ENCODE peak calls at places on chromosomes 16 and 17, in seven cellular contexts. Y is fibroblast of lung; V is CD8-positive, alpha-beta T cell; N is body of pancreas; D is vagina; O is heart left ventricle; U is neuronal stem cell. T is an unnamed sample.
A peak's percentile ranks its signal among the peaks of the same experiment; 100 is the strongest.

GRCh38 chr17:17748179-17748578 is 66.9 kb downstream of the RAI1 start:
- DNase-seq in Y (no peak), O (no peak), N (no peak), D (no peak), V (no peak), U (no peak), T (no peak)

GRCh38 chr17:57424777-57425188 is 168.5 kb downstream of the MSI2 start:
- DNase-seq in D (no peak), O (no peak), V (no peak), U (no peak), N (no peak), Y (no peak), T (peak; percentile 41)

GRCh38 chr17:5846001-5846400 is 224.2 kb upstream of the WSCD1 start:
- DNase-seq in D (no peak), Y (no peak), V (no peak), O (no peak), N (no peak), U (no peak), T (no peak)

GRCh38 chr17:47906443-47906842 is 10.4 kb downstream of the SP2 start:
- DNase-seq in V (no peak), N (no peak), U (no peak), O (no peak), D (no peak), Y (no peak), T (no peak)

GRCh38 chr17:73644145-73645049 is at the start of gene SDK2:
- DNase-seq in Y (no peak), V (peak; percentile 59), O (no peak), N (no peak), U (peak; percentile 33), D (peak; percentile 7), T (peak; percentile 69)

GRCh38 chr16:20409398-20410152 is at the start of gene ACSM5:
- DNase-seq in Y (no peak), U (no peak), N (peak; percentile 72), O (peak; percentile 88), V (no peak), D (no peak), T (peak; percentile 15)

GRCh38 chr16:51813609-51814008 is 662.5 kb upstream of the SALL1 start:
- DNase-seq in D (no peak), N (no peak), U (no peak), O (no peak), Y (no peak), V (no peak), T (no peak)

GRCh38 chr16:24253192-24253591 is 2.9 kb upstream of the CACNG3 start:
- DNase-seq in O (peak; percentile 19), U (peak; percentile 51), Y (peak; percentile 40), D (no peak), V (peak; percentile 59), N (peak; percentile 22), T (peak; percentile 78)

GRCh38 chr16:49860593-49860992 is 4.7 kb upstream of the ZNF423 start:
- DNase-seq in O (no peak), D (no peak), U (no peak), Y (no peak), V (no peak), N (no peak), T (no peak)

GRCh38 chr16:70630960-70631745 is 15.2 kb upstream of the IL34 start:
- DNase-seq in O (no peak), N (no peak), V (no peak), Y (peak; percentile 60), U (no peak), D (no peak), T (no peak)

GRCh38 chr17:62916684-62917571 is 49.1 kb upstream of the TANC2 start:
- DNase-seq in U (no peak), N (no peak), Y (peak; percentile 44), O (no peak), V (no peak), D (no peak), T (peak; percentile 42)

GRCh38 chr17:68182940-68183551 is 64.8 kb upstream of the AMZ2 start:
- DNase-seq in O (no peak), N (no peak), D (no peak), U (no peak), Y (no peak), V (peak; percentile 83), T (no peak)

GRCh38 chr17:57408064-57408811 is 151.9 kb downstream of the MSI2 start:
- DNase-seq in Y (no peak), U (no peak), O (no peak), V (peak; percentile 51), D (no peak), N (no peak), T (no peak)

GRCh38 chr16:20322696-20323095 is 4.6 kb downstream of the GP2 start:
- DNase-seq in V (no peak), D (no peak), N (peak; percentile 44), O (no peak), Y (no peak), U (no peak), T (no peak)

GRCh38 chr17:5943991-5944390 is 126.2 kb upstream of the WSCD1 start:
- DNase-seq in N (no peak), V (no peak), Y (no peak), D (no peak), U (no peak), O (no peak), T (no peak)

GRCh38 chr17:18042969-18043368 is 3.8 kb downstream of the GID4 start:
- DNase-seq in N (no peak), O (no peak), Y (no peak), D (no peak), U (no peak), V (no peak), T (no peak)

GRCh38 chr16:89599902-89600301 is 13.5 kb upstream of the DPEP1 start:
- DNase-seq in V (no peak), U (no peak), D (no peak), N (no peak), O (no peak), Y (no peak), T (peak; percentile 40)

GRCh38 chr17:18248300-18248731 is 10.2 kb downstream of the FLII start:
- DNase-seq in N (peak; percentile 61), V (peak; percentile 76), Y (peak; percentile 74), D (no peak), O (peak; percentile 57), U (no peak), T (peak; percentile 83)

GRCh38 chr16:1557576-1557975 is 24.1 kb downstream of the TMEM204 start:
- DNase-seq in Y (no peak), O (no peak), U (no peak), D (no peak), V (no peak), N (no peak), T (no peak)

GRCh38 chr17:72150632-72151460 is 30.0 kb downstream of the SOX9 start:
- DNase-seq in O (no peak), N (no peak), Y (no peak), V (no peak), U (no peak), D (no peak), T (no peak)

GRCh38 chr17:1965556-1966273 is 59.4 kb downstream of the RTN4RL1 start:
- DNase-seq in V (no peak), D (no peak), U (no peak), N (no peak), O (no peak), Y (no peak), T (no peak)

GRCh38 chr16:56986361-56986760 is 3.0 kb upstream of the NLRC5 start:
- DNase-seq in D (no peak), N (no peak), O (no peak), Y (no peak), U (no peak), V (no peak), T (no peak)

GRCh38 chr17:55510986-55511721 is at the start of gene SMIM36:
- DNase-seq in D (no peak), U (no peak), Y (no peak), O (no peak), V (no peak), N (no peak), T (no peak)

GRCh38 chr17:41894791-41895331 is 23.9 kb downstream of the ACLY start:
- DNase-seq in U (no peak), Y (peak; percentile 87), O (peak; percentile 44), D (no peak), V (no peak), N (peak; percentile 30), T (peak; percentile 63)
- H3K27ac ChIP-seq in U (no peak overlapping the region), Y (peak overlapping the region; percentile 81), O (peak overlapping the region; percentile 44), D (peak overlapping the region; percentile 85), V (no peak overlapping the region), N (peak overlapping the region; percentile 76), T (peak overlapping the region; percentile 48)

GRCh38 chr17:50101346-50102163 is 6.4 kb downstream of the PDK2 start:
- DNase-seq in D (no peak), N (peak; percentile 88), U (no peak), Y (peak; percentile 65), V (no peak), O (peak; percentile 83), T (peak; percentile 73)

GRCh38 chr17:50100921-50101345 is 5.8 kb downstream of the PDK2 start:
- DNase-seq in D (no peak), N (peak; percentile 63), O (peak; percentile 58), Y (no peak), V (no peak), U (no peak), T (no peak)

GRCh38 chr17:50102164-50102991 is 7.2 kb downstream of the PDK2 start:
- DNase-seq in V (no peak), N (peak; percentile 96), D (no peak), O (peak; percentile 93), Y (no peak), U (no peak), T (no peak)

GRCh38 chr17:50103941-50104340 is 8.8 kb downstream of the PDK2 start:
- DNase-seq in U (no peak), Y (no peak), D (no peak), V (no peak), N (no peak), O (no peak), T (no peak)

DNA sequence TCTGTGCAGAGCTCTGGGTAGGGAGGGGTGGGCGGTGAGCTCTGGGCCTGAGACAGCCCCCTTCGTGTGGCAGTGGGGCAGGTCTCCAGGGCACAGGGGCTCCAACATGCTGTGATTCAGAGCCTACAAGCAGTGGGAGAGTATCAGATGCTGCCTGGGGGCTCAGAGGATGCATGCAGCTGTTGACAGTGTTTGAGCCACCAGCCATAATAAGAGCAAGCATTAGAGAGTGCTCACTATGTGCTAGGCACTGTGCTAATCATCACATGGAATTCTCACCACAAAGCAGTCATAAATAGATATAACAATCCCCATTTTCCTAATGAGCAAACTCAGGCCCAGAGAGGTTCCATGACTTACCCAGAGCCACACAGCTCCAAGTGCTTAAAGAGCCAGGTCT is 8.1 kb downstream of the PDK2 start:
- DNase-seq in O (no peak), Y (no peak), V (no peak), N (no peak), D (no peak), U (no peak), T (no peak)
- H3K36me3 ChIP-seq in O (peaks cover 78% of the 10 kb centered on the region), Y (peaks cover 2% of the 10 kb centered on the region), V (peaks cover 8% of the 10 kb centered on the region), N (no peaks in the 10 kb centered on the region), D (no peaks in the 10 kb centered on the region), U (peaks cover 4% of the 10 kb centered on the region), T (peaks cover 13% of the 10 kb centered on the region)

GRCh38 chr17:13596241-13596941 is 5.3 kb downstream of the HS3ST3A1 start:
- DNase-seq in O (no peak), Y (peak; percentile 64), N (no peak), D (no peak), U (no peak), V (no peak), T (no peak)
- H3K27ac ChIP-seq in O (no peak overlapping the region), Y (peak overlapping the region; percentile 63), N (no peak overlapping the region), D (peak overlapping the region; percentile 58), U (no peak overlapping the region), V (no peak overlapping the region), T (no peak overlapping the region)

DNA sequence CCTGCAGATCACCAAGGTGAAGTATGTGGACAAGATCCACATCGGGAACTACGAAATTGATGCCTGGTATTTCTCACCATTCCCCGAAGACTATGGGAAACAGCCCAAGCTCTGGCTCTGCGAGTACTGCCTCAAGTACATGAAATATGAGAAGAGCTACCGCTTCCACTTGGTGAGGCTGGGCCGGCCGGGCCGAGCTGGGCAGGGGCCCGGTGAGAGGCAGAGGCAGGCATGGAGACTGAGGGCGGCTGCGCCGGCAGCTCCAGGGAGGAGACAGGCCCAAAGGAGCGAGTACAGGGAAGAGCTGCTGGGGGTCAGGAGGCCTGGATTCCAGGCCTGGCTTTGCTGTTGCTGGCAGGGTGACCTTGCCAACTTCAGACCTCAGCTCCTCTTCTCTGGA is 8.3 kb downstream of the PRSS8 start:
- DNase-seq in O (no peak), Y (no peak), V (no peak), D (no peak), U (no peak), N (no peak), T (no peak)
- H3K36me3 ChIP-seq in O (peaks cover 84% of the 10 kb centered on the region), Y (peaks cover 4% of the 10 kb centered on the region), V (peaks cover 33% of the 10 kb centered on the region), D (no peaks in the 10 kb centered on the region), U (peaks cover 31% of the 10 kb centered on the region), N (no peaks in the 10 kb centered on the region), T (peaks cover 30% of the 10 kb centered on the region)

T was measured in cardiac muscle cell.